ENCODE peak calls at places on chromosome 3, in six cellular contexts. One of them, this sample, is unnamed.

GRCh38 chr3:78845605-78846004 is 922.2 kb downstream of the ROBO1 start:
- DNase-seq in HepG2: no peak
- DNase-seq in fibroblast of lung: no peak
- DNase-seq in astrocyte: no peak
- DNase-seq in IMR-90: no peak
- DNase-seq in neuronal stem cell: no peak
- DNase-seq in this sample: no peak

GRCh38 chr3:12751548-12751947 is 7.5 kb downstream of the TMEM40 start:
- DNase-seq in neuronal stem cell: no peak
- DNase-seq in astrocyte: peak; percentile 39
- DNase-seq in IMR-90: peak; percentile 31
- DNase-seq in HepG2: peak; percentile 10
- DNase-seq in fibroblast of lung: peak; percentile 53
- DNase-seq in this sample: no peak

GRCh38 chr3:122942937-122943827 is 84.4 kb downstream of the SEMA5B start:
- DNase-seq in fibroblast of lung: peak; percentile 39
- DNase-seq in HepG2: peak; percentile 61
- DNase-seq in IMR-90: peak; percentile 40
- DNase-seq in neuronal stem cell: peak; percentile 67
- DNase-seq in astrocyte: peak; percentile 24
- DNase-seq in this sample: peak; percentile 98

GRCh38 chr3:161560006-161560637 is 63.5 kb downstream of the OTOL1 start:
- DNase-seq in IMR-90: peak; percentile 7
- DNase-seq in fibroblast of lung: peak; percentile 38
- DNase-seq in neuronal stem cell: peak; percentile 67
- DNase-seq in astrocyte: peak; percentile 18
- DNase-seq in HepG2: peak; percentile 28
- DNase-seq in this sample: peak; percentile 84

GRCh38 chr3:118801899-118802298 is 232.7 kb downstream of the IGSF11 start:
- DNase-seq in astrocyte: no peak
- DNase-seq in HepG2: no peak
- DNase-seq in IMR-90: no peak
- DNase-seq in fibroblast of lung: no peak
- DNase-seq in neuronal stem cell: no peak
- DNase-seq in this sample: no peak

GRCh38 chr3:192444791-192445106 is 282.6 kb downstream of the FGF12 start:
- DNase-seq in neuronal stem cell: no peak
- DNase-seq in IMR-90: no peak
- DNase-seq in HepG2: no peak
- DNase-seq in fibroblast of lung: no peak
- DNase-seq in astrocyte: no peak
- DNase-seq in this sample: no peak

GRCh38 chr3:122415104-122415744 is 638 bp downstream of the WDR5B start:
- DNase-seq in fibroblast of lung: peak; percentile 59
- DNase-seq in neuronal stem cell: no peak
- DNase-seq in astrocyte: peak; percentile 41
- DNase-seq in IMR-90: peak; percentile 55
- DNase-seq in HepG2: peak; percentile 25
- DNase-seq in this sample: peak; percentile 77

GRCh38 chr3:119120480-119120879 is 25.5 kb upstream of the TEX55 start:
- DNase-seq in neuronal stem cell: no peak
- DNase-seq in HepG2: no peak
- DNase-seq in fibroblast of lung: no peak
- DNase-seq in IMR-90: no peak
- DNase-seq in astrocyte: no peak
- DNase-seq in this sample: no peak

GRCh38 chr3:102106421-102107097 is 257.2 kb downstream of the NFKBIZ start:
- DNase-seq in HepG2: no peak
- DNase-seq in fibroblast of lung: peak; percentile 53
- DNase-seq in astrocyte: peak; percentile 39
- DNase-seq in IMR-90: peak; percentile 83
- DNase-seq in neuronal stem cell: no peak
- DNase-seq in this sample: no peak

GRCh38 chr3:185282696-185283373 is 29.0 kb upstream of the EHHADH start:
- DNase-seq in neuronal stem cell: peak; percentile 85
- DNase-seq in HepG2: peak; percentile 94
- DNase-seq in IMR-90: peak; percentile 93
- DNase-seq in fibroblast of lung: peak; percentile 94
- DNase-seq in astrocyte: peak; percentile 90
- DNase-seq in this sample: peak; percentile 99

GRCh38 chr3:100893590-100893989 is 99.6 kb downstream of the ABI3BP start:
- DNase-seq in fibroblast of lung: peak; percentile 39
- DNase-seq in neuronal stem cell: peak; percentile 3
- DNase-seq in astrocyte: no peak
- DNase-seq in HepG2: peak; percentile 3
- DNase-seq in IMR-90: peak; percentile 66
- DNase-seq in this sample: peak; percentile 82

GRCh38 chr3:69116897-69117296 is 5.5 kb downstream of the LMOD3 start:
- DNase-seq in HepG2: no peak
- DNase-seq in fibroblast of lung: no peak
- DNase-seq in IMR-90: no peak
- DNase-seq in neuronal stem cell: no peak
- DNase-seq in astrocyte: no peak
- DNase-seq in this sample: no peak

GRCh38 chr3:44184319-44184953 is 57.2 kb upstream of the TOPAZ1 start:
- DNase-seq in astrocyte: no peak
- DNase-seq in IMR-90: no peak
- DNase-seq in neuronal stem cell: no peak
- DNase-seq in fibroblast of lung: no peak
- DNase-seq in HepG2: no peak
- DNase-seq in this sample: peak; percentile 52

GRCh38 chr3:40452057-40452456 is 5.1 kb upstream of the RPL14 start:
- DNase-seq in IMR-90: no peak
- DNase-seq in astrocyte: no peak
- DNase-seq in fibroblast of lung: no peak
- DNase-seq in neuronal stem cell: no peak
- DNase-seq in HepG2: no peak
- DNase-seq in this sample: no peak

GRCh38 chr3:110697961-110698360 is 373.7 kb upstream of the NECTIN3 start:
- DNase-seq in IMR-90: peak; percentile 53
- DNase-seq in astrocyte: no peak
- DNase-seq in fibroblast of lung: no peak
- DNase-seq in HepG2: no peak
- DNase-seq in neuronal stem cell: no peak
- DNase-seq in this sample: no peak

GRCh38 chr3:107690522-107691138 is 167.9 kb downstream of the BBX start:
- DNase-seq in HepG2: peak; percentile 45
- DNase-seq in astrocyte: peak; percentile 51
- DNase-seq in IMR-90: peak; percentile 73
- DNase-seq in neuronal stem cell: no peak
- DNase-seq in fibroblast of lung: peak; percentile 64
- DNase-seq in this sample: no peak

GRCh38 chr3:194112120-194113106 is 23.5 kb upstream of the HES1 start:
- DNase-seq in astrocyte: peak; percentile 43
- DNase-seq in HepG2: peak; percentile 98
- DNase-seq in IMR-90: no peak
- DNase-seq in neuronal stem cell: no peak
- DNase-seq in fibroblast of lung: peak; percentile 51
- DNase-seq in this sample: no peak

GRCh38 chr3:17741621-17742091 is 775 bp downstream of the TBC1D5 start:
- DNase-seq in HepG2: peak; percentile 87
- DNase-seq in astrocyte: peak; percentile 57
- DNase-seq in fibroblast of lung: no peak
- DNase-seq in neuronal stem cell: no peak
- DNase-seq in IMR-90: no peak
- DNase-seq in this sample: no peak

GRCh38 chr3:197752107-197752506 is 2.4 kb downstream of the FYTTD1 start:
- DNase-seq in IMR-90: no peak
- DNase-seq in fibroblast of lung: no peak
- DNase-seq in neuronal stem cell: no peak
- DNase-seq in HepG2: no peak
- DNase-seq in astrocyte: no peak
- DNase-seq in this sample: no peak

GRCh38 chr3:177597325-177598109 is 400.2 kb upstream of the TBL1XR1 start:
- DNase-seq in neuronal stem cell: no peak
- DNase-seq in astrocyte: peak; percentile 99
- DNase-seq in HepG2: no peak
- DNase-seq in fibroblast of lung: peak; percentile 98
- DNase-seq in IMR-90: peak; percentile 75
- DNase-seq in this sample: no peak

GRCh38 chr3:164748626-164749025 is 329.7 kb downstream of the SI start:
- DNase-seq in IMR-90: no peak
- DNase-seq in HepG2: no peak
- DNase-seq in astrocyte: no peak
- DNase-seq in neuronal stem cell: no peak
- DNase-seq in fibroblast of lung: no peak
- DNase-seq in this sample: no peak

GRCh38 chr3:61894988-61895935 is 333.9 kb downstream of the PTPRG start:
- DNase-seq in IMR-90: peak; percentile 90
- DNase-seq in neuronal stem cell: no peak
- DNase-seq in astrocyte: peak; percentile 98
- DNase-seq in HepG2: peak; percentile 12
- DNase-seq in fibroblast of lung: peak; percentile 98
- DNase-seq in this sample: no peak

GRCh38 chr3:46926871-46927717 is 49.5 kb downstream of the CCDC12 start:
- DNase-seq in astrocyte: no peak
- DNase-seq in HepG2: no peak
- DNase-seq in IMR-90: no peak
- DNase-seq in neuronal stem cell: no peak
- DNase-seq in fibroblast of lung: no peak
- DNase-seq in this sample: no peak

GRCh38 chr3:46926039-46926438 is 48.5 kb downstream of the PTH1R start:
- DNase-seq in neuronal stem cell: no peak
- DNase-seq in fibroblast of lung: peak; percentile 79
- DNase-seq in astrocyte: peak; percentile 75
- DNase-seq in HepG2: no peak
- DNase-seq in IMR-90: peak; percentile 82
- DNase-seq in this sample: no peak

GRCh38 chr3:46927718-46928073 is 48.8 kb downstream of the CCDC12 start:
- DNase-seq in IMR-90: no peak
- DNase-seq in HepG2: no peak
- DNase-seq in neuronal stem cell: no peak
- DNase-seq in fibroblast of lung: no peak
- DNase-seq in astrocyte: no peak
- DNase-seq in this sample: no peak

GRCh38 chr3:46925585-46925934 is 48.0 kb downstream of the PTH1R start:
- DNase-seq in fibroblast of lung: no peak
- DNase-seq in neuronal stem cell: no peak
- DNase-seq in astrocyte: no peak
- DNase-seq in IMR-90: no peak
- DNase-seq in HepG2: no peak
- DNase-seq in this sample: no peak

GRCh38 chr3:46926447-46926846 is 48.9 kb downstream of the PTH1R start:
- DNase-seq in fibroblast of lung: no peak
- DNase-seq in IMR-90: no peak
- DNase-seq in HepG2: no peak
- DNase-seq in neuronal stem cell: no peak
- DNase-seq in astrocyte: no peak
- DNase-seq in this sample: no peak
- H3K27ac ChIP-seq in fibroblast of lung: peak overlapping the region; percentile 77
- H3K27ac ChIP-seq in IMR-90: no peak overlapping the region
- H3K27ac ChIP-seq in HepG2: no peak overlapping the region
- H3K27ac ChIP-seq in neuronal stem cell: no peak overlapping the region
- H3K27ac ChIP-seq in astrocyte: peak overlapping the region; percentile 64
- H3K27ac ChIP-seq in this sample: no peak overlapping the region

GRCh38 chr3:66489115-66489514 is 11.7 kb downstream of the LRIG1 start:
- DNase-seq in fibroblast of lung: no peak
- DNase-seq in neuronal stem cell: no peak
- DNase-seq in IMR-90: no peak
- DNase-seq in astrocyte: no peak
- DNase-seq in HepG2: no peak
- DNase-seq in this sample: no peak

GRCh38 chr3:66486187-66486586 is 14.6 kb downstream of the LRIG1 start:
- DNase-seq in astrocyte: peak; percentile 80
- DNase-seq in neuronal stem cell: no peak
- DNase-seq in fibroblast of lung: peak; percentile 82
- DNase-seq in IMR-90: peak; percentile 48
- DNase-seq in HepG2: no peak
- DNase-seq in this sample: no peak

GRCh38 chr3:66486646-66487045 is 14.2 kb downstream of the LRIG1 start:
- DNase-seq in IMR-90: peak; percentile 89
- DNase-seq in neuronal stem cell: no peak
- DNase-seq in astrocyte: peak; percentile 92
- DNase-seq in HepG2: no peak
- DNase-seq in fibroblast of lung: peak; percentile 92
- DNase-seq in this sample: no peak

GRCh38 chr3:66488492-66488891 is 12.3 kb downstream of the LRIG1 start:
- DNase-seq in HepG2: no peak
- DNase-seq in neuronal stem cell: no peak
- DNase-seq in IMR-90: no peak
- DNase-seq in astrocyte: no peak
- DNase-seq in fibroblast of lung: no peak
- DNase-seq in this sample: no peak

DNA sequence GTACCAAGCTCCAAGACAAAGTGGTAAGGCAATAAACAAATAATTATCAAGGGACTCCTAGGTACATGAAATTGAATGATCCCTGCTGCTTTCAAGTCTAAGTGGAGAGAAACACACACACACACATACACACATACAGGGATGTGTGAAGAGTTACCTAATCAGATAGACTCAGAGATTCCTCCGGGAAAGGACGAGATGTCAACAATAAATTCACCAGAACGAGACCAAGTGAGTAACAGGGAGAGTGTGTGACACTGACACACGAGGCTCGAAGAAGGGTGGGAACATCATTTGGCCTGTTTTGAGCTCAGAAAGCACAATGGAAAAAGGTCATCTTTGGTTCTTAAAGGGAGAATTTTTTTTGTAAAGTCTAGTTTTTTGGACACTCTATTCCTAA is 13.3 kb downstream of the LRIG1 start:
- DNase-seq in HepG2: no peak
- DNase-seq in neuronal stem cell: no peak
- DNase-seq in astrocyte: peak; percentile 80
- DNase-seq in IMR-90: peak; percentile 65
- DNase-seq in fibroblast of lung: peak; percentile 79
- DNase-seq in this sample: no peak
- H3K9ac ChIP-seq in HepG2: no peak overlapping the region
- H3K9ac ChIP-seq in neuronal stem cell: no peak overlapping the region
- H3K9ac ChIP-seq in astrocyte: peak overlapping the region; percentile 61
- H3K9ac ChIP-seq in IMR-90: no peak overlapping the region
- H3K9ac ChIP-seq in fibroblast of lung: no peak overlapping the region
- H3K9ac ChIP-seq in this sample: no peak overlapping the region

GRCh38 chr3:71244153-71245051 is 339.1 kb downstream of the FOXP1 start:
- DNase-seq in astrocyte: no peak
- DNase-seq in fibroblast of lung: peak; percentile 34
- DNase-seq in neuronal stem cell: no peak
- DNase-seq in IMR-90: peak; percentile 67
- DNase-seq in HepG2: no peak
- DNase-seq in this sample: no peak
- H3K27me3 ChIP-seq in astrocyte: no peaks in the 10 kb centered on the region
- H3K27me3 ChIP-seq in fibroblast of lung: no peaks in the 10 kb centered on the region
- H3K27me3 ChIP-seq in neuronal stem cell: no peaks in the 10 kb centered on the region
- H3K27me3 ChIP-seq in IMR-90: no peaks in the 10 kb centered on the region
- H3K27me3 ChIP-seq in HepG2: no peaks in the 10 kb centered on the region
- H3K27me3 ChIP-seq in this sample: no peaks in the 10 kb centered on the region

DNA sequence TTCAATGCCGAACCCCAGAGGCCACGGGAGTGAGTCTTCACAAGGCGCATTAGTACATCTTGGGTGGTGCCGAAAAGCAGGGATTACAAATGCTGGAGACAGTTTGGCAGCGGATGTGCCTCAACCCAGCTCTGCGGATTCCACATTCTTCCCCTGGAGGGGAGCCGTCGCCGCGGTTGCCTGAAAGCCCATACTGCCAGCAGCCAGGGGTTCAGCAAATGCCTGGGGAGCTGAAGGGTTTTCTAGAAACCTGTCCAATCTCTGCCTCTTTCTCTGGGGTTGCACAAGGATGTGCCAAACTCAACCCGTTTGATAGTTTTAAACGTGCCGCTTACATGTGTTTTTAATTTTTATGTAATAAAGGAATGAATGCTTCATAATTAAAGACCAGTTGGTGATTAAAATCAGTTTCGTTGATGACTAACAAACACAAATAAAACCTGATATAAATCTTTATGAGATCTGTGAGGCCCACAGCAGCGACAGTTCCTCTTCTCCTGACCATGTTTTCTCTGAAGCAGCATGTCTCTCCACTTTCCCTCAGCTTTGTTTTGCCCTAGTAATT is 74.6 kb upstream of the LEKR1 start:
- DNase-seq in neuronal stem cell: no peak
- DNase-seq in HepG2: no peak
- DNase-seq in fibroblast of lung: peak; percentile 92
- DNase-seq in astrocyte: peak; percentile 90
- DNase-seq in IMR-90: peak; percentile 79
- DNase-seq in this sample: peak; percentile 92
- H3K27ac ChIP-seq in neuronal stem cell: peak overlapping the region; percentile 16
- H3K27ac ChIP-seq in HepG2: no peak overlapping the region
- H3K27ac ChIP-seq in fibroblast of lung: peak overlapping the region; percentile 88
- H3K27ac ChIP-seq in astrocyte: peak overlapping the region; percentile 92
- H3K27ac ChIP-seq in IMR-90: peak overlapping the region; percentile 92
- H3K27ac ChIP-seq in this sample: peak overlapping the region; percentile 58